ENCODE peak calls at places on chromosomes 16 and 17, in four cellular contexts. F is K562, L is GM12878, M is IMR-90. Z is an unnamed sample.

GRCh38 chr17:45740553-45741330 is 43.4 kb upstream of the CRHR1 start:
- DNase-seq in F (peak), L (no peak), M (peak), Z (peak)

GRCh38 chr16:51701025-51701424 is 550.0 kb upstream of the SALL1 start:
- DNase-seq in F (no peak), M (no peak), L (no peak), Z (no peak)

GRCh38 chr16:4115209-4115940 is 867 bp downstream of the ADCY9 start:
- DNase-seq in F (peak), L (no peak), M (peak), Z (no peak)

GRCh38 chr17:36085710-36086268 is 4.2 kb downstream of the CCL3 start:
- DNase-seq in L (no peak), F (no peak), M (no peak), Z (no peak)

GRCh38 chr17:7893226-7893880 is 4.8 kb downstream of the CHD3 start:
- DNase-seq in L (no peak), M (no peak), F (no peak), Z (no peak)

GRCh38 chr17:59845595-59846390 is 47.0 kb downstream of the TUBD1 start:
- DNase-seq in L (no peak), F (peak), M (peak), Z (peak)

GRCh38 chr17:6471531-6472465 is 27.5 kb downstream of the PIMREG start:
- DNase-seq in M (peak), F (no peak), L (no peak), Z (no peak)

GRCh38 chr17:35432176-35433074 is at the start of gene SLFN12:
- DNase-seq in M (peak), F (no peak), L (peak), Z (no peak)

GRCh38 chr16:73956592-73957495 is 339.8 kb upstream of the PSMD7 start:
- DNase-seq in L (peak), F (peak), M (peak), Z (peak)
- TF ChIP-seq MXI1 in L (no peak), F (no peak), M (no peak), Z (no peak)

DNA sequence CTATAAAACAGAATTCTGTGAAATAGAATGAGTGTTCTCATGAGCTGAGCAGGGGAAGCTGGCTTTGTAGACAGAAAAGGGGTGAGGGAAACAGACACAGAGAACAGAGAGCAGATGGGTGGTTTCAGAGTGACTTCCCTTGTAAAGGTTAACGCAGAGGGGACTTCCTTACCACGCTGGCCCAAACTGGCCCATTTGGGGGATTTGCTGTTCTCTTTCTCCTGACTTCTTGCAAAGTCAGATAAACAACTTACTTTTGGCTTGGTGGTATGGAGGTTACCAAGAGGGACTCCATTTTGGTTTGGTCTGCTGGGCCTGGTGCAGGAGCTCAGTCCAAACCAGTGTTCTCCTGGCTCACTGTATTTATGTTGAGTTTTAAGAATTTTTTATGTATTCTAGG is 48.4 kb downstream of the SEC14L1 start:
- DNase-seq in M (no peak), L (peak), F (no peak), Z (no peak)
- TF ChIP-seq CEBPB in M (no peak), L (no peak), F (no peak), Z (no peak)

DNA sequence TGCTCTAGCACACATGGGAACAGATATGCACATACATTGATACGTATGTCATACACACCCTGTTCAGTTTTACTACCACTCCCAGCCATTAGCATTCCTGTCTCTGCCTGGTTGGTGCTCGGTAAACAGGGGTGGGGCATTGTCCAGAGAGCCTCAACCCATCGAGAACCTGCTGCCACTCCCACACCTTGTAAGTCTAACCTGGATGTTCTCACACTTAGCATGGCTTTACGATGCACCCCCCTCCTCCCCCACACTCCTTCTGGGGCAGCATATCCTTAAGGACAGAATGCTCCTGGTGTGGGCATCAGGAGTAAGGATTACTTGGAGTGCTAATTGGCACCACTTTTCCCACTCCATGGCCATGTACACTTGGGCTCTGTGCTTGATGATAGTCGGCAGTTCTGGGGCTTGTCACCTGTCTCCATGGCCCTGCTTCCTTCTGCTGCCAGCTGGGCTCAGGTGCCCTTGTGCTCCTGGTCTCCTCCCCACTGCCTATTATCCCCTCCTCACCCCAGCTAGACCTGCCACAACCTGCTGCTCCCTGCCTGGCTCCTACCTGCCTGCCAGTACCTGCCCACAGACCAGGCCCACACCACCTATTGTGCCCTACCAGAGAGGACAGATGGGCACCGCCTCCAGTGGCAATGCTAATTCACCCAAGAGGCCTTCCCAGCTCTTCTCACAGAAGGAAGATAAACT is 710 bp upstream of the RAPGEFL1 start:
- DNase-seq in M (no peak), F (no peak), L (no peak), Z (no peak)
- TF ChIP-seq MXI1 in M (no peak), F (no peak), L (no peak), Z (no peak)

GRCh38 chr17:78255953-78256704 is 24.7 kb downstream of the TMEM235 start:
- DNase-seq in F (peak), L (no peak), M (no peak), Z (no peak)
- TF ChIP-seq CEBPB in F (no peak), L (no peak), M (no peak), Z (no peak)

DNA sequence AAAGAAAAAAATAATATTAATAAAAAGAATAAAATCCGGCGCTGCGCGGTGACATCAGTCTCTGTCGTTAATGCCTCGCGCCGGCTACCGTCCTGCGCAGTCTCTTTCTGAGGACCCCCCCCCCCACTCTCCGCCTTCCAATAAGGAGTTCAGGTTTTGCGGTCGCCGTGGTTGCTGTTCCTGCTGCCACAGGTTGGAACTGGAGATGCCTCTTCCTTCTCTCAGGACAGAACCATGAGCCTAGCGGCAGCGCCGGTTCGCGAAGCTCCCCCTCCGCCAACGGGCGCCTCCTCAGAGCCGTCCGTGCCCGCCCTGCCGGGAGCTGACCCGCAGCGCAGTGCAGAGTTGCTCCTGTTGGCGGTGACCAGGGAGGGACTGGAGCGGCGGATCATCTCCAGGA is 2093.4 kb downstream of the TP53TG3F start:
- DNase-seq in M (no peak), F (peak), L (no peak), Z (no peak)
- TF ChIP-seq MXI1 in M (no peak), F (no peak), L (no peak), Z (no peak)

GRCh38 chr16:87917503-87917902 is 18.8 kb downstream of the CA5A start:
- DNase-seq in F (no peak), L (no peak), M (no peak), Z (no peak)

GRCh38 chr16:87921236-87921773 is 15.0 kb downstream of the CA5A start:
- DNase-seq in F (peak), L (no peak), M (no peak), Z (no peak)

GRCh38 chr16:87919681-87919994 is 16.7 kb downstream of the CA5A start:
- DNase-seq in L (no peak), F (no peak), M (no peak), Z (no peak)

GRCh38 chr16:87918866-87919680 is 17.3 kb downstream of the CA5A start:
- DNase-seq in M (no peak), L (no peak), F (no peak), Z (no peak)

DNA sequence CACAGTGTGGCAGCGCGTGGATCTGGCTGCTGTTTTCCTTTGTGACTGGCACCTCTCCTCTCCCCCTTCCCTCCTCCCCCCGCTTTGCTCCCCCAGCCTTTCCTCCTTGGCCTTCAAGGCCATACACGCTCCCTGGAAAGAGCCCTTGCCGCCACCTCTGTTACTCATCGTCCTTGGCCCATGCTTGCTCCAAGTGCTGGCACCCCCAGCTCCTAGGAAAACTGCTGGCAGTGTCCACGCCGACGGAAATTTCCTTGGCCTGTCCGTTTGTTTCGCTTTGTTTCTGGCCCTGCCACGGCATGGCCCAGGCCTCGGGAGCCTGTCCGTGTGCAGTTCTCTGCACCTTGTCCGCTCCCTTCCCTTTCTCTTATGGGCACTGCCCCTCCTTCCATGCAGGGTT is 18.0 kb downstream of the CA5A start:
- DNase-seq in M (no peak), F (no peak), L (no peak), Z (no peak)
- TF ChIP-seq CEBPB in M (no peak), F (no peak), L (no peak), Z (no peak)

GRCh38 chr17:61469474-61469873 is 17.3 kb downstream of the TBX4 start:
- DNase-seq in L (no peak), M (no peak), F (no peak), Z (no peak)

GRCh38 chr17:61466246-61466645 is 14.0 kb downstream of the TBX4 start:
- DNase-seq in M (no peak), L (no peak), F (no peak), Z (no peak)

GRCh38 chr17:61467416-61468262 is 15.4 kb downstream of the TBX4 start:
- DNase-seq in M (peak), F (peak), L (no peak), Z (no peak)

GRCh38 chr17:61469949-61470348 is 17.7 kb downstream of the TBX4 start:
- DNase-seq in F (no peak), L (no peak), M (no peak), Z (no peak)

DNA sequence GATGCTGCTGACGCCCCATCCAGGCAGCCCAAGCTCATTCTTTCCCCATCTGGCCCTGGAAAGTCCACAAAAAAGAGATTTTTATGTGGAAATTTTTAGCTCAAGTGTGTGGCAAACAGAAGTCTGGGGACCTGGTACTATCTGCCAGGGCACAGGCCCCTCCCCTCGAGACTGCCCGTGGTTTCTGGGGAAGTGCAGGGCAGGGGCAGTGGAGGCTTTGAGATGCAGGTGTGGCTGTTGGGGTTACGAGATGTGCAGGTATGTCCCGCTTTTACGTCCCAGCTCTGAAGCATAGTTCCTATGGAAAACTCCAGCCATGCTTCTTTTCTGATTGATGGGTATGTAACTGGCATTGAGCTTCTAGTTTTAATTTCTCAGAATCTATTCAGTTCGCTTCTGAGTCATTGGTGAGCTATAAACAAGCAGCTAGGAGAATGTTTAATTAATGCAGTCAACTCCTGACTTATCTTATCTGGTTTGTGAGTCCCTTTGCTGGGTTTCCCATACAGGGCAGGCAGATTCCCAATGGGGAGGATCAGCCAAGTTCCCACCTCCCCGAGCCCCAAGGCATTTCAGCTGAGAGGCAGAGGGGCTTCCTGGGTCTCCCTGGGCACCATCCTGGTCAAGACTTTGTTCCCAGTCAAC is 16.2 kb downstream of the TBX4 start:
- DNase-seq in F (no peak), L (no peak), M (peak), Z (no peak)
- TF ChIP-seq MXI1 in F (no peak), L (no peak), M (no peak), Z (no peak)

GRCh38 chr16:5496013-5496412 is 398.4 kb upstream of the EEF2KMT start:
- DNase-seq in M (no peak), F (no peak), L (no peak), Z (no peak)

GRCh38 chr16:5488581-5488980 is 391.0 kb upstream of the EEF2KMT start:
- DNase-seq in F (no peak), M (no peak), L (no peak), Z (no peak)

GRCh38 chr16:5487728-5488127 is 390.1 kb upstream of the EEF2KMT start:
- DNase-seq in L (no peak), F (no peak), M (no peak), Z (no peak)

GRCh38 chr16:5490499-5490898 is 392.9 kb upstream of the EEF2KMT start:
- DNase-seq in L (no peak), M (no peak), F (peak), Z (peak)
- TF ChIP-seq CEBPB in L (no peak), M (no peak), F (no peak), Z (no peak)

GRCh38 chr16:85683363-85683762 is 5.4 kb downstream of the GINS2 start:
- DNase-seq in M (no peak), L (no peak), F (no peak), Z (no peak)

GRCh38 chr16:85679870-85680269 is 8.9 kb downstream of the GINS2 start:
- DNase-seq in L (no peak), F (no peak), M (no peak), Z (no peak)

GRCh38 chr16:85680352-85680944 is 8.3 kb downstream of the GINS2 start:
- DNase-seq in L (no peak), M (no peak), F (no peak), Z (no peak)

GRCh38 chr16:85682516-85682915 is 6.2 kb downstream of the GINS2 start:
- DNase-seq in L (no peak), F (no peak), M (no peak), Z (no peak)

GRCh38 chr16:85681255-85681654 is 7.5 kb downstream of the GINS2 start:
- DNase-seq in L (no peak), M (no peak), F (no peak), Z (no peak)
- TF ChIP-seq MXI1 in L (no peak), M (no peak), F (no peak), Z (no peak)

GRCh38 chr16:82350560-82350959 is 180.5 kb upstream of the MPHOSPH6 start:
- DNase-seq in L (no peak), M (no peak), F (no peak), Z (no peak)
- TF ChIP-seq CEBPB in L (no peak), M (no peak), F (no peak), Z (no peak)

Z was measured in HepG2.